ENCODE peak calls at places on chromosomes 4 and X, in nine cellular contexts. One of them, this sample, is unnamed.

GRCh38 chrX:133670394-133670793 is 255.1 kb upstream of the GPC4 start:
- DNase-seq in trophoblast cell: peak; percentile 7
- DNase-seq in heart right ventricle: no peak
- DNase-seq in tibial artery: no peak
- DNase-seq in astrocyte: peak; percentile 24
- DNase-seq in CD8-positive, alpha-beta T cell: no peak
- DNase-seq in naive thymus-derived CD4-positive, alpha-beta T cell: no peak
- DNase-seq in SK-N-SH: peak; percentile 48
- DNase-seq in mammary epithelial cell: peak; percentile 37
- DNase-seq in this sample: no peak

GRCh38 chr4:7979652-7979968 is 39.9 kb upstream of the AFAP1 start:
- DNase-seq in trophoblast cell: no peak
- DNase-seq in heart right ventricle: no peak
- DNase-seq in tibial artery: no peak
- DNase-seq in astrocyte: no peak
- DNase-seq in CD8-positive, alpha-beta T cell: no peak
- DNase-seq in naive thymus-derived CD4-positive, alpha-beta T cell: no peak
- DNase-seq in SK-N-SH: no peak
- DNase-seq in mammary epithelial cell: no peak
- DNase-seq in this sample: no peak

GRCh38 chr4:181150173-181150572 is 1093.0 kb upstream of the TENM3 start:
- DNase-seq in trophoblast cell: no peak
- DNase-seq in heart right ventricle: no peak
- DNase-seq in tibial artery: no peak
- DNase-seq in astrocyte: no peak
- DNase-seq in CD8-positive, alpha-beta T cell: no peak
- DNase-seq in naive thymus-derived CD4-positive, alpha-beta T cell: no peak
- DNase-seq in SK-N-SH: peak; percentile 44
- DNase-seq in mammary epithelial cell: no peak
- DNase-seq in this sample: no peak

GRCh38 chrX:35015627-35016026 is 73.0 kb downstream of the FAM47B start:
- DNase-seq in trophoblast cell: no peak
- DNase-seq in heart right ventricle: no peak
- DNase-seq in tibial artery: no peak
- DNase-seq in astrocyte: no peak
- DNase-seq in CD8-positive, alpha-beta T cell: no peak
- DNase-seq in naive thymus-derived CD4-positive, alpha-beta T cell: no peak
- DNase-seq in SK-N-SH: no peak
- DNase-seq in mammary epithelial cell: no peak
- DNase-seq in this sample: no peak

GRCh38 chr4:69591374-69591773 is 48.1 kb downstream of the UGT2A2 start:
- DNase-seq in trophoblast cell: no peak
- DNase-seq in heart right ventricle: no peak
- DNase-seq in tibial artery: no peak
- DNase-seq in astrocyte: no peak
- DNase-seq in CD8-positive, alpha-beta T cell: no peak
- DNase-seq in naive thymus-derived CD4-positive, alpha-beta T cell: no peak
- DNase-seq in SK-N-SH: no peak
- DNase-seq in mammary epithelial cell: no peak
- DNase-seq in this sample: no peak

GRCh38 chr4:16329132-16329796 is 103.0 kb upstream of the TAPT1 start:
- DNase-seq in trophoblast cell: no peak
- DNase-seq in heart right ventricle: no peak
- DNase-seq in tibial artery: no peak
- DNase-seq in astrocyte: peak; percentile 63
- DNase-seq in CD8-positive, alpha-beta T cell: no peak
- DNase-seq in naive thymus-derived CD4-positive, alpha-beta T cell: no peak
- DNase-seq in SK-N-SH: no peak
- DNase-seq in mammary epithelial cell: no peak
- DNase-seq in this sample: no peak

GRCh38 chrX:16826207-16826606 is 39.9 kb downstream of the TXLNG start:
- DNase-seq in trophoblast cell: no peak
- DNase-seq in heart right ventricle: no peak
- DNase-seq in tibial artery: no peak
- DNase-seq in astrocyte: peak; percentile 49
- DNase-seq in CD8-positive, alpha-beta T cell: no peak
- DNase-seq in naive thymus-derived CD4-positive, alpha-beta T cell: no peak
- DNase-seq in SK-N-SH: peak; percentile 44
- DNase-seq in mammary epithelial cell: peak; percentile 50
- DNase-seq in this sample: peak; percentile 13

GRCh38 chrX:519741-520140 is 110.8 kb upstream of the SHOX start:
- DNase-seq in trophoblast cell: no peak
- DNase-seq in heart right ventricle: no peak
- DNase-seq in tibial artery: no peak
- DNase-seq in astrocyte: no peak
- DNase-seq in CD8-positive, alpha-beta T cell: no peak
- DNase-seq in naive thymus-derived CD4-positive, alpha-beta T cell: no peak
- DNase-seq in SK-N-SH: no peak
- DNase-seq in mammary epithelial cell: no peak
- DNase-seq in this sample: no peak

GRCh38 chrX:5681159-5681558 is 547.5 kb downstream of the NLGN4X start:
- DNase-seq in trophoblast cell: no peak
- DNase-seq in heart right ventricle: no peak
- DNase-seq in tibial artery: no peak
- DNase-seq in astrocyte: peak; percentile 25
- DNase-seq in CD8-positive, alpha-beta T cell: no peak
- DNase-seq in naive thymus-derived CD4-positive, alpha-beta T cell: no peak
- DNase-seq in SK-N-SH: peak; percentile 22
- DNase-seq in mammary epithelial cell: peak; percentile 32
- DNase-seq in this sample: no peak

GRCh38 chr4:185657191-185657590 is 121.9 kb upstream of the PDLIM3 start:
- DNase-seq in trophoblast cell: no peak
- DNase-seq in heart right ventricle: no peak
- DNase-seq in tibial artery: no peak
- DNase-seq in astrocyte: no peak
- DNase-seq in CD8-positive, alpha-beta T cell: no peak
- DNase-seq in naive thymus-derived CD4-positive, alpha-beta T cell: no peak
- DNase-seq in SK-N-SH: no peak
- DNase-seq in mammary epithelial cell: no peak
- DNase-seq in this sample: no peak

GRCh38 chr4:26459054-26459755 is 31.1 kb downstream of the CCKAR start:
- DNase-seq in trophoblast cell: no peak
- DNase-seq in heart right ventricle: no peak
- DNase-seq in tibial artery: no peak
- DNase-seq in astrocyte: peak; percentile 71
- DNase-seq in CD8-positive, alpha-beta T cell: no peak
- DNase-seq in naive thymus-derived CD4-positive, alpha-beta T cell: peak; percentile 30
- DNase-seq in SK-N-SH: peak; percentile 56
- DNase-seq in mammary epithelial cell: peak; percentile 44
- DNase-seq in this sample: peak; percentile 37

GRCh38 chr4:89055157-89056080 is 1.6 kb downstream of the FAM13A start:
- DNase-seq in trophoblast cell: no peak
- DNase-seq in heart right ventricle: no peak
- DNase-seq in tibial artery: no peak
- DNase-seq in astrocyte: no peak
- DNase-seq in CD8-positive, alpha-beta T cell: no peak
- DNase-seq in naive thymus-derived CD4-positive, alpha-beta T cell: no peak
- DNase-seq in SK-N-SH: no peak
- DNase-seq in mammary epithelial cell: peak; percentile 6
- DNase-seq in this sample: no peak

GRCh38 chr4:130703211-130703920 is 1607.4 kb downstream of the C4orf33 start:
- DNase-seq in trophoblast cell: peak; percentile 27
- DNase-seq in heart right ventricle: no peak
- DNase-seq in tibial artery: no peak
- DNase-seq in astrocyte: no peak
- DNase-seq in CD8-positive, alpha-beta T cell: no peak
- DNase-seq in naive thymus-derived CD4-positive, alpha-beta T cell: no peak
- DNase-seq in SK-N-SH: no peak
- DNase-seq in mammary epithelial cell: peak; percentile 83
- DNase-seq in this sample: no peak

GRCh38 chr4:152957437-152958185 is 21.5 kb downstream of the FHDC1 start:
- DNase-seq in trophoblast cell: no peak
- DNase-seq in heart right ventricle: peak; percentile 64
- DNase-seq in tibial artery: no peak
- DNase-seq in astrocyte: no peak
- DNase-seq in CD8-positive, alpha-beta T cell: no peak
- DNase-seq in naive thymus-derived CD4-positive, alpha-beta T cell: no peak
- DNase-seq in SK-N-SH: no peak
- DNase-seq in mammary epithelial cell: no peak
- DNase-seq in this sample: no peak

GRCh38 chrX:108573136-108573535 is 133.5 kb downstream of the COL4A5 start:
- DNase-seq in trophoblast cell: no peak
- DNase-seq in heart right ventricle: no peak
- DNase-seq in tibial artery: no peak
- DNase-seq in astrocyte: no peak
- DNase-seq in CD8-positive, alpha-beta T cell: no peak
- DNase-seq in naive thymus-derived CD4-positive, alpha-beta T cell: no peak
- DNase-seq in SK-N-SH: no peak
- DNase-seq in mammary epithelial cell: no peak
- DNase-seq in this sample: no peak

GRCh38 chrX:129769467-129770154 is 10.1 kb upstream of the SASH3 start:
- DNase-seq in trophoblast cell: no peak
- DNase-seq in heart right ventricle: no peak
- DNase-seq in tibial artery: no peak
- DNase-seq in astrocyte: no peak
- DNase-seq in CD8-positive, alpha-beta T cell: peak; percentile 73
- DNase-seq in naive thymus-derived CD4-positive, alpha-beta T cell: peak; percentile 77
- DNase-seq in SK-N-SH: no peak
- DNase-seq in mammary epithelial cell: no peak
- DNase-seq in this sample: peak; percentile 75

GRCh38 chrX:110418857-110419249 is 60.2 kb downstream of the RTL9 start:
- DNase-seq in trophoblast cell: no peak
- DNase-seq in heart right ventricle: no peak
- DNase-seq in tibial artery: no peak
- DNase-seq in astrocyte: peak; percentile 69
- DNase-seq in CD8-positive, alpha-beta T cell: no peak
- DNase-seq in naive thymus-derived CD4-positive, alpha-beta T cell: no peak
- DNase-seq in SK-N-SH: no peak
- DNase-seq in mammary epithelial cell: no peak
- DNase-seq in this sample: no peak

GRCh38 chr4:48588230-48588943 is 98.3 kb downstream of the ZAR1 start:
- DNase-seq in trophoblast cell: no peak
- DNase-seq in heart right ventricle: no peak
- DNase-seq in tibial artery: no peak
- DNase-seq in astrocyte: no peak
- DNase-seq in CD8-positive, alpha-beta T cell: no peak
- DNase-seq in naive thymus-derived CD4-positive, alpha-beta T cell: no peak
- DNase-seq in SK-N-SH: no peak
- DNase-seq in mammary epithelial cell: no peak
- DNase-seq in this sample: no peak
- H3K36me3 ChIP-seq in trophoblast cell: peaks cover 4% of the 10 kb centered on the region
- H3K36me3 ChIP-seq in heart right ventricle: no peaks in the 10 kb centered on the region
- H3K36me3 ChIP-seq in tibial artery: peaks cover 67% of the 10 kb centered on the region
- H3K36me3 ChIP-seq in astrocyte: peaks cover 19% of the 10 kb centered on the region
- H3K36me3 ChIP-seq in CD8-positive, alpha-beta T cell: peaks cover 19% of the 10 kb centered on the region
- H3K36me3 ChIP-seq in naive thymus-derived CD4-positive, alpha-beta T cell: peaks cover 16% of the 10 kb centered on the region
- H3K36me3 ChIP-seq in SK-N-SH: peaks cover 32% of the 10 kb centered on the region
- H3K36me3 ChIP-seq in mammary epithelial cell: peaks cover 16% of the 10 kb centered on the region
- H3K36me3 ChIP-seq in this sample: peaks cover 5% of the 10 kb centered on the region

GRCh38 chr4:5801696-5802095 is 90.7 kb downstream of the EVC start:
- DNase-seq in trophoblast cell: no peak
- DNase-seq in heart right ventricle: no peak
- DNase-seq in tibial artery: no peak
- DNase-seq in astrocyte: no peak
- DNase-seq in CD8-positive, alpha-beta T cell: no peak
- DNase-seq in naive thymus-derived CD4-positive, alpha-beta T cell: no peak
- DNase-seq in SK-N-SH: no peak
- DNase-seq in mammary epithelial cell: no peak
- DNase-seq in this sample: no peak

GRCh38 chr4:5798946-5799345 is 87.9 kb downstream of the EVC start:
- DNase-seq in trophoblast cell: no peak
- DNase-seq in heart right ventricle: no peak
- DNase-seq in tibial artery: no peak
- DNase-seq in astrocyte: no peak
- DNase-seq in CD8-positive, alpha-beta T cell: no peak
- DNase-seq in naive thymus-derived CD4-positive, alpha-beta T cell: no peak
- DNase-seq in SK-N-SH: no peak
- DNase-seq in mammary epithelial cell: no peak
- DNase-seq in this sample: no peak

GRCh38 chr4:5798447-5798846 is 87.4 kb downstream of the EVC start:
- DNase-seq in trophoblast cell: no peak
- DNase-seq in heart right ventricle: peak; percentile 52
- DNase-seq in tibial artery: no peak
- DNase-seq in astrocyte: no peak
- DNase-seq in CD8-positive, alpha-beta T cell: no peak
- DNase-seq in naive thymus-derived CD4-positive, alpha-beta T cell: no peak
- DNase-seq in SK-N-SH: no peak
- DNase-seq in mammary epithelial cell: no peak
- DNase-seq in this sample: no peak

GRCh38 chr4:5799406-5799805 is 88.4 kb downstream of the EVC start:
- DNase-seq in trophoblast cell: no peak
- DNase-seq in heart right ventricle: no peak
- DNase-seq in tibial artery: no peak
- DNase-seq in astrocyte: no peak
- DNase-seq in CD8-positive, alpha-beta T cell: no peak
- DNase-seq in naive thymus-derived CD4-positive, alpha-beta T cell: no peak
- DNase-seq in SK-N-SH: no peak
- DNase-seq in mammary epithelial cell: no peak
- DNase-seq in this sample: no peak

GRCh38 chr4:5800496-5800895 is 89.5 kb downstream of the EVC start:
- DNase-seq in trophoblast cell: no peak
- DNase-seq in heart right ventricle: no peak
- DNase-seq in tibial artery: no peak
- DNase-seq in astrocyte: no peak
- DNase-seq in CD8-positive, alpha-beta T cell: no peak
- DNase-seq in naive thymus-derived CD4-positive, alpha-beta T cell: no peak
- DNase-seq in SK-N-SH: no peak
- DNase-seq in mammary epithelial cell: no peak
- DNase-seq in this sample: no peak
- H3K36me3 ChIP-seq in trophoblast cell: peaks cover 18% of the 10 kb centered on the region
- H3K36me3 ChIP-seq in heart right ventricle: no peaks in the 10 kb centered on the region
- H3K36me3 ChIP-seq in tibial artery: peaks cover 96% of the 10 kb centered on the region
- H3K36me3 ChIP-seq in astrocyte: peaks cover 32% of the 10 kb centered on the region
- H3K36me3 ChIP-seq in CD8-positive, alpha-beta T cell: no peaks in the 10 kb centered on the region
- H3K36me3 ChIP-seq in naive thymus-derived CD4-positive, alpha-beta T cell: no peaks in the 10 kb centered on the region
- H3K36me3 ChIP-seq in SK-N-SH: peaks cover 44% of the 10 kb centered on the region
- H3K36me3 ChIP-seq in mammary epithelial cell: peaks cover 10% of the 10 kb centered on the region
- H3K36me3 ChIP-seq in this sample: peaks cover 23% of the 10 kb centered on the region

GRCh38 chr4:17587094-17587822 is 10.3 kb downstream of the LAP3 start:
- DNase-seq in trophoblast cell: no peak
- DNase-seq in heart right ventricle: no peak
- DNase-seq in tibial artery: no peak
- DNase-seq in astrocyte: no peak
- DNase-seq in CD8-positive, alpha-beta T cell: no peak
- DNase-seq in naive thymus-derived CD4-positive, alpha-beta T cell: no peak
- DNase-seq in SK-N-SH: no peak
- DNase-seq in mammary epithelial cell: no peak
- DNase-seq in this sample: no peak
- H3K36me3 ChIP-seq in trophoblast cell: peaks cover 28% of the 10 kb centered on the region
- H3K36me3 ChIP-seq in heart right ventricle: peaks cover 90% of the 10 kb centered on the region
- H3K36me3 ChIP-seq in tibial artery: peaks cover 96% of the 10 kb centered on the region
- H3K36me3 ChIP-seq in astrocyte: peaks cover 38% of the 10 kb centered on the region
- H3K36me3 ChIP-seq in CD8-positive, alpha-beta T cell: peaks cover 41% of the 10 kb centered on the region
- H3K36me3 ChIP-seq in naive thymus-derived CD4-positive, alpha-beta T cell: peaks cover 6% of the 10 kb centered on the region
- H3K36me3 ChIP-seq in SK-N-SH: peaks cover 69% of the 10 kb centered on the region
- H3K36me3 ChIP-seq in mammary epithelial cell: peaks cover 19% of the 10 kb centered on the region
- H3K36me3 ChIP-seq in this sample: peaks cover 35% of the 10 kb centered on the region

DNA sequence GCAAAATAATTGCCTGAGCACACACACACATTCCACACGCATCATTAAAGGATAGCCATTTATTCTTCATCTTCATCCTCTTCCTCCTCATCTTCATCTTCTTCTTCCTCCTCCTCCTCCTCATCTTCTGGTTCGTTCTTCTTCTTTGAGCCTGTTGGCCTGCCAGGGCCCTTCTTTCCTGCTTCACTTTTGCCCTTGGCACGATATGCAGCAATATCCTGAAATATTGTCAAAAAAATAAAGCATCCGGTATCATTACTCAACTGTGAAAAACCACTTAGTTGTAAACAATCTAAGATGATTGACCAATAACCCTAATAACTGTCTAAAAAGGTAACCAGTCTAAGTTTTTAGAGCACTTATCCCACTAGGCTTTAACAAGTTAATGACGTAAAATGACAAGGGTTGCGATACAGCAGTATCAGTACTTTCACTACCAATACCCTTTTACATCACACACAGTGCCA is 2.1 kb downstream of the HMGB2 start:
- DNase-seq in trophoblast cell: no peak
- DNase-seq in heart right ventricle: no peak
- DNase-seq in tibial artery: no peak
- DNase-seq in astrocyte: no peak
- DNase-seq in CD8-positive, alpha-beta T cell: no peak
- DNase-seq in naive thymus-derived CD4-positive, alpha-beta T cell: no peak
- DNase-seq in SK-N-SH: no peak
- DNase-seq in mammary epithelial cell: no peak
- DNase-seq in this sample: no peak
- H3K36me3 ChIP-seq in trophoblast cell: peaks cover 5% of the 10 kb centered on the region
- H3K36me3 ChIP-seq in heart right ventricle: peaks cover 20% of the 10 kb centered on the region
- H3K36me3 ChIP-seq in tibial artery: peaks cover 34% of the 10 kb centered on the region
- H3K36me3 ChIP-seq in astrocyte: peaks cover 3% of the 10 kb centered on the region
- H3K36me3 ChIP-seq in CD8-positive, alpha-beta T cell: no peaks in the 10 kb centered on the region
- H3K36me3 ChIP-seq in naive thymus-derived CD4-positive, alpha-beta T cell: peaks cover 6% of the 10 kb centered on the region
- H3K36me3 ChIP-seq in SK-N-SH: peaks cover 43% of the 10 kb centered on the region
- H3K36me3 ChIP-seq in mammary epithelial cell: peaks cover 23% of the 10 kb centered on the region
- H3K36me3 ChIP-seq in this sample: no peaks in the 10 kb centered on the region

This sample was measured in GM06990.